ENCODE peak calls at places on chromosomes 6 and 20, in eight cellular contexts. I is HL-60, V is fibroblast of pulmonary artery, J is heart right ventricle, Q is AG04449, E is GM23248, W is foreskin fibroblast, H is H1. X is an unnamed sample.

GRCh38 chr6:159654483-159655098 is 38.5 kb downstream of the SOD2 start:
- DNase-seq in I (peak), V (peak), J (no peak), Q (no peak), E (peak), W (peak), H (no peak), X (no peak)

GRCh38 chr6:8219352-8219943 is 117.1 kb upstream of the EEF1E1 start:
- DNase-seq in I (peak), V (peak), J (no peak), Q (no peak), E (peak), W (peak), H (no peak), X (no peak)

GRCh38 chr6:142946924-142947701 is 2.1 kb upstream of the HIVEP2 start:
- DNase-seq in I (peak), V (peak), J (peak), Q (no peak), E (peak), W (peak), H (no peak), X (no peak)

GRCh38 chr20:12837646-12838045 is 171.1 kb upstream of the SPTLC3 start:
- DNase-seq in I (no peak), V (no peak), J (no peak), Q (no peak), E (no peak), W (no peak), H (no peak), X (no peak)

GRCh38 chr6:144482142-144482541 is 197.0 kb downstream of the UTRN start:
- DNase-seq in I (peak), V (peak), J (peak), Q (peak), E (peak), W (peak), H (peak), X (peak)

GRCh38 chr20:5039255-5039657 is 37.9 kb upstream of the SLC23A2 start:
- DNase-seq in I (no peak), V (no peak), J (no peak), Q (no peak), E (no peak), W (no peak), H (no peak), X (no peak)

GRCh38 chr20:17108896-17109295 is 117.9 kb upstream of the PCSK2 start:
- DNase-seq in I (no peak), V (no peak), J (no peak), Q (no peak), E (no peak), W (no peak), H (no peak), X (no peak)

GRCh38 chr6:7587631-7588100 is 2.3 kb upstream of the SNRNP48 start:
- DNase-seq in I (no peak), V (peak), J (no peak), Q (peak), E (peak), W (peak), H (no peak), X (no peak)

GRCh38 chr6:125974214-125974866 is 12.0 kb upstream of the TRMT11 start:
- DNase-seq in I (no peak), V (peak), J (no peak), Q (no peak), E (peak), W (peak), H (no peak), X (no peak)

GRCh38 chr6:63637865-63638445 is 2.4 kb downstream of the PHF3 start:
- DNase-seq in I (no peak), V (peak), J (no peak), Q (no peak), E (peak), W (no peak), H (no peak), X (no peak)

GRCh38 chr20:61986762-61987321 is 78.8 kb downstream of the TAF4 start:
- DNase-seq in I (no peak), V (no peak), J (no peak), Q (no peak), E (no peak), W (no peak), H (no peak), X (no peak)

GRCh38 chr20:11766961-11767360 is 150.7 kb upstream of the BTBD3 start:
- DNase-seq in I (no peak), V (no peak), J (no peak), Q (no peak), E (peak), W (no peak), H (peak), X (no peak)

GRCh38 chr6:44494011-44494501 is 106.5 kb downstream of the CDC5L start:
- DNase-seq in I (no peak), V (peak), J (no peak), Q (no peak), E (peak), W (peak), H (no peak), X (peak)

GRCh38 chr6:56172144-56172543 is 75.2 kb downstream of the COL21A1 start:
- DNase-seq in I (no peak), V (no peak), J (no peak), Q (no peak), E (peak), W (no peak), H (no peak), X (no peak)

GRCh38 chr20:25632940-25633790 is 9.4 kb upstream of the NANP start:
- DNase-seq in I (no peak), V (no peak), J (no peak), Q (peak), E (peak), W (peak), H (no peak), X (no peak)

GRCh38 chr20:47205577-47206123 is 150.8 kb downstream of the ZMYND8 start:
- DNase-seq in I (peak), V (peak), J (peak), Q (no peak), E (peak), W (peak), H (no peak), X (no peak)

GRCh38 chr20:44028868-44029847 is 114.5 kb downstream of the TOX2 start:
- DNase-seq in I (no peak), V (no peak), J (no peak), Q (no peak), E (no peak), W (no peak), H (no peak), X (no peak)

GRCh38 chr6:108720798-108721197 is 127.4 kb upstream of the ARMC2 start:
- DNase-seq in I (peak), V (no peak), J (no peak), Q (no peak), E (no peak), W (no peak), H (no peak), X (no peak)

GRCh38 chr20:64151634-64152530 is 12.4 kb upstream of the MYT1 start:
- DNase-seq in I (no peak), V (no peak), J (no peak), Q (no peak), E (no peak), W (no peak), H (no peak), X (no peak)

GRCh38 chr6:104625536-104625935 is 234.2 kb downstream of the HACE1 start:
- DNase-seq in I (no peak), V (peak), J (no peak), Q (peak), E (peak), W (peak), H (no peak), X (peak)

GRCh38 chr6:134956032-134956431 is 6.1 kb upstream of the ALDH8A1 start:
- DNase-seq in I (no peak), V (no peak), J (no peak), Q (no peak), E (no peak), W (no peak), H (no peak), X (no peak)

GRCh38 chr6:106974999-106975698 is 620 bp upstream of the CD24 start:
- DNase-seq in I (peak), V (no peak), J (peak), Q (no peak), E (peak), W (no peak), H (no peak), X (no peak)

GRCh38 chr6:4962905-4963304 is 40.9 kb downstream of the RPP40 start:
- DNase-seq in I (no peak), V (no peak), J (no peak), Q (no peak), E (peak), W (no peak), H (no peak), X (no peak)

GRCh38 chr20:34528921-34529297 is 12.7 kb downstream of the DYNLRB1 start:
- DNase-seq in I (no peak), V (peak), J (peak), Q (no peak), E (peak), W (no peak), H (no peak), X (no peak)

GRCh38 chr20:22489614-22490286 is 94.6 kb downstream of the FOXA2 start:
- DNase-seq in I (no peak), V (no peak), J (no peak), Q (no peak), E (no peak), W (no peak), H (no peak), X (no peak)

GRCh38 chr6:20310185-20310584 is 91.5 kb upstream of the E2F3 start:
- DNase-seq in I (no peak), V (no peak), J (no peak), Q (no peak), E (no peak), W (no peak), H (no peak), X (no peak)

GRCh38 chr6:116229287-116229913 is 24.5 kb downstream of the TSPYL4 start:
- DNase-seq in I (no peak), V (peak), J (peak), Q (peak), E (peak), W (peak), H (peak), X (no peak)

GRCh38 chr6:40894962-40895799 is 143.8 kb downstream of the UNC5CL start:
- DNase-seq in I (peak), V (peak), J (peak), Q (no peak), E (peak), W (peak), H (peak), X (no peak)

GRCh38 chr20:4985658-4986057 is 15.7 kb downstream of the SLC23A2 start:
- DNase-seq in I (no peak), V (no peak), J (no peak), Q (no peak), E (peak), W (peak), H (no peak), X (no peak)

GRCh38 chr6:42756713-42757112 is 10.8 kb upstream of the TBCC start:
- DNase-seq in I (no peak), V (no peak), J (no peak), Q (no peak), E (no peak), W (no peak), H (no peak), X (no peak)

GRCh38 chr6:20312581-20312980 is 89.1 kb upstream of the E2F3 start:
- DNase-seq in I (peak), V (no peak), J (no peak), Q (no peak), E (no peak), W (no peak), H (no peak), X (no peak)

GRCh38 chr6:16006681-16007080 is 122.2 kb upstream of the MYLIP start:
- DNase-seq in I (no peak), V (no peak), J (no peak), Q (no peak), E (no peak), W (no peak), H (no peak), X (peak)

GRCh38 chr20:11438412-11438811 is 479.3 kb upstream of the BTBD3 start:
- DNase-seq in I (no peak), V (no peak), J (no peak), Q (no peak), E (no peak), W (no peak), H (no peak), X (no peak)

GRCh38 chr6:63819831-63820230 is 184.2 kb downstream of the PHF3 start:
- DNase-seq in I (peak), V (peak), J (no peak), Q (no peak), E (no peak), W (no peak), H (no peak), X (no peak)

GRCh38 chr6:21748343-21749063 is 155.0 kb downstream of the SOX4 start:
- DNase-seq in I (no peak), V (peak), J (no peak), Q (no peak), E (peak), W (no peak), H (no peak), X (no peak)

GRCh38 chr6:16060039-16060438 is 68.8 kb upstream of the MYLIP start:
- DNase-seq in I (no peak), V (no peak), J (no peak), Q (no peak), E (no peak), W (no peak), H (no peak), X (no peak)

GRCh38 chr20:41248371-41249024 is 69.0 kb downstream of the ZHX3 start:
- DNase-seq in I (no peak), V (peak), J (no peak), Q (no peak), E (no peak), W (peak), H (no peak), X (peak)

GRCh38 chr6:36130672-36131516 is 581 bp downstream of the MAPK13 start:
- DNase-seq in I (no peak), V (peak), J (no peak), Q (no peak), E (peak), W (peak), H (no peak), X (no peak)
- H3K4me3 ChIP-seq in I (peak), V (peak), J (peak), Q (peak), E (peak), W (peak), H (peak), X (peak)

DNA sequence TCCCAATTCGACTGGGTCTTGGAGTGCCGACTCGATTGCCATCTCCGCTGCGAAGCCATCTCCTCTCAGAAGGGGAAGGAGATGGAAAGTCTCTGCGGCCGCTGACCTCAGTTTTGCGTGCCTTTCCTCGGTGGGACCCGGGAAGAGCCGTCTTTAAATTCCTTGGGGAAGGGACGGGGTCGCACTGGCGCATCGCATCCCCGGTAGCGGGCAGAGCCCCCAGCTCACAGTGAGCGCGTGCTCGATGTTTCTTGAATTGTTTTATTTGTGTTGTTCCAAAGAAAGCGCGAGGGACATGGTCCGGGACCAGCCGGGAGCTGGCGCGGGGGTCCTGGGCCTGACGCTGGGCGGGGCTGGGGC is 254 bp upstream of the TIAM2 start:
- DNase-seq in I (no peak), V (no peak), J (no peak), Q (no peak), E (no peak), W (no peak), H (no peak), X (no peak)
- H3K4me3 ChIP-seq in I (no peak), V (peak), J (peak), Q (peak), E (peak), W (peak), H (peak), X (no peak)

DNA sequence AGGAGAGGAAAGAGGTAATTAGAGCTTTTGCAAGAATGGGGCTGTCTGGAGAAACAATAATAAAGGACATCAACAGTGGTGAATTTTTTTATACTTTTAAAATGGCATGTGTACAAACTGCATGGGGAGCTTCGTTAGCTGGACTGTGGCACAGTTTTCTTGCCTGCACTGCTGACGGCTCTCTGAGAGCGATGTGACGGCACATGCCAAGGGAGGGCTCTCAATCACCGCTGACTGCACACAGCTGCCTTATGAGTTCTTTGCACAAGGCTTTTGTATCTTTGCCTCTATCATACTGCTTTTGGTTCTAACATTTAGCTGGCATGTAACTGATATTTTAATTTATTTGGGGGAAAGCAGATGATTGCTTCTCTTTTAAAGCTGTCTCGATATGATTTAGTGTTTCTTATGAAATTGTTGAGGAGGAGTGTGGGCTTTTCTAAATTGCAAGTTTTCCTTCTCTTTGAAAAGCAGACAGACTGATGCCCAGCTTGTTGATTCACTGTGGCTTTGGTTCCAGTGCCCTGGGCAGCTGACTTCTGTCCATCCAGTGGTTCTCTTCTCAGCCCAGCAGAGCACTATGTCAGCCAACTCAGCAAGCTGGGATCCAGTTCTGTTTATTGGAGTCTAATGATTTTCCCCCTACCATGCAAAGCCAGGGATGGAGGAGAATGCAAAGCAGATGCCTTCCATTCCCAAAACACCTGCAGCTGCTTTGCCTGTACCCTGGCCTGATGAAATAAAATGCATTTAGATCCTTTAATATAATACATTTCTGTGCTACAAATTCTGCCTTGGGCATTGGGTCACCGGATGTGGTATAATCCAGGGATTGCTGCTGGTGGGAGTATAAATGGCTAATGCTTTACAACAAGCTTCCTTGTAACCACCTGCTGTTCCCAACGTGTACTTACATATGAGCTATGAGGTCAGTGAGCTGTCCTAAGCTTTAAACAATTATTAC is 323.9 kb downstream of the ZFAND3 start:
- DNase-seq in I (no peak), V (no peak), J (no peak), Q (no peak), E (no peak), W (no peak), H (no peak), X (no peak)
- H3K4me3 ChIP-seq in I (no peak), V (no peak), J (no peak), Q (no peak), E (no peak), W (no peak), H (no peak), X (no peak)

DNA sequence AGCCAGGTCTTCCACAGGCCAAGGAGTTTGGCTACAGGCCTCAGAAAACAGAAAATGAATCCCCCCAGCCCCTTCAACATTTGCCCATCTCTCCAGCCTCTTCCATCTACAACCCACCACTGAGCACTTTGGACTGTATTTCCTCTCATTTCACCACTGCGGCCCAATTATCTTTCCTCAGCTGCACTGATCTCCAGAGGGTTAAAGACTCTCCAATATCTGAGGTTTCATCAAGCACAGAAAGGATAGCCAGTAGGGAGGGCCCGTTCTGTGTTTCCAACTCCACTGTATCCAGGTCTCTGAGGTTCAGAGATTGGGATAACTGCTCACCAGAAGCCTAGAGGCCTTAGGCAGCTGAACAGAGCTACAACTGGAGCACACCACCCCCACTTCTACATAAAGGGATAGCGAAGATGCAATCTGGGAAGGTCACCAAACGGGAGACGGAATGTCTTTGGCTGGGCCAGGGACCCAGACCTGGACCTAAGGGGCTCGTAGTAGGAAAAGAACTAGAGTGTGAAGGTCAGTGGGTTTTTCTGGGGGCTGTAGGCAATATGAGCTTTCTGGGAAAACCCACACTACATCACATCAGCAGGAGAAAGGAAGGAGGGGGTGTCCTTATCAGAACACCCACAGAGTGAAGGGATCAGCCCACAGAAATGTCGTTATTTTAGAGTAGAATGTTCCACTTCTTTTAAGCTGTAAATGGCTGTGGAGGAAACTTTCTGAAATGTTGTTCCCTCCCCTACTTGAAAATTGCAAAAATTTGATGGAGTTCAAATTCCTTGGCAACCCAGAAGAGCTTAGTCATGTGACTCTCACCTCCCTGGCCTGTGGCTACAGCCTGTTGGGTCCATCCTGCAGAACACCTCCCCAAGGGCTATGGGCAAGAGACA is 7.3 kb downstream of the KCNK5 start:
- DNase-seq in I (no peak), V (no peak), J (no peak), Q (no peak), E (no peak), W (no peak), H (no peak), X (no peak)
- H3K4me3 ChIP-seq in I (no peak), V (no peak), J (no peak), Q (no peak), E (no peak), W (no peak), H (no peak), X (no peak)

GRCh38 chr6:170292111-170292777 is 1.4 kb upstream of the DLL1 start:
- DNase-seq in I (no peak), V (no peak), J (no peak), Q (no peak), E (peak), W (no peak), H (no peak), X (no peak)
- H3K4me3 ChIP-seq in I (no peak), V (no peak), J (peak), Q (no peak), E (no peak), W (peak), H (peak), X (no peak)

DNA sequence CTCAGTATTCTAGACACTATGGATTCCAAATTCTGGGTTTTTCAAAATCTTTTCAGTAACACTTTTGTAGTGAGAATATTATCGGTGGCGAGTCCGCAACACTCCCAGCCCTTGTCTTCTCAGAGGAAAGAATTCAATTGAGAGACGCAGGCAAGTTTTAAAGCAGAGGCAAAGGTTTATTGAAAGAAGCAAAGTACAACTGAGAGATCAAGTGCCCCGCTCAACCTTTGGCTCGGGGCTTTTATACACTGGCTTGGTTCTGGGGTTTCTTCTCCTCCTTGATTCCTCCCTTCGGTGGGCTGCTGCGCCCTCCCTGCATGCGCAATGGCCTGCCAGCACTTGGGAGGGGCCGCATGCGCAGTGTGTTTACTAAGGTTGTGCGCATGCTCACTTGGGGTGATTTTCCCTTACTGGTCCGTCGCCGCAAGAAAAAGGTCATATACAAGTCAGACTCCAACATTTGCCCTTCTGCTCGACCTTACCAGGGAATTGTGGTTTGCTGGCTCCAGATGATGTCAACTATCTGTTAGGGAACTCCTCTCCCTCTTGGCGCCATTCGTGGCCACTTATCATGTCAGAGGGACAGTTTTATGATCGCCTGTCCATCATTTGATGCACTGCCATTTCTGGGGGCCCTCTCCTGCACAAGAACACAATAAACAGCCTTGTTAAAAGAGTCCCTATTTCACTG is 3.0 kb upstream of the LBP start:
- DNase-seq in I (no peak), V (peak), J (peak), Q (no peak), E (no peak), W (peak), H (no peak), X (no peak)
- H3K4me3 ChIP-seq in I (no peak), V (no peak), J (no peak), Q (no peak), E (no peak), W (no peak), H (no peak), X (peak)

GRCh38 chr6:156634971-156635371 is 142.2 kb upstream of the ARID1B start:
- DNase-seq in I (no peak), V (no peak), J (no peak), Q (no peak), E (no peak), W (no peak), H (no peak), X (no peak)
- H3K4me3 ChIP-seq in I (no peak), V (peak), J (no peak), Q (no peak), E (no peak), W (no peak), H (no peak), X (peak)

X was measured in epithelial cell of proximal tubule.